ENCODE peak calls at places on chromosome 4, in four cellular contexts. W, V, G and R are unnamed samples.

GRCh38 chr4:152310223-152310622 is 225.7 kb downstream of the FBXW7 start:
- DNase-seq in V (peak), W (no peak), G (no peak), R (peak)

GRCh38 chr4:124337874-124338273 is 374.7 kb downstream of the ANKRD50 start:
- DNase-seq in G (no peak), V (no peak), W (no peak), R (no peak)

GRCh38 chr4:155026715-155027114 is 181.7 kb upstream of the NPY2R start:
- DNase-seq in V (no peak), W (no peak), G (no peak), R (no peak)

GRCh38 chr4:103996637-103997036 is 276.9 kb upstream of the TACR3 start:
- DNase-seq in W (peak), G (no peak), V (peak), R (no peak)

GRCh38 chr4:8283631-8284121 is 14.1 kb downstream of the HTRA3 start:
- DNase-seq in G (no peak), V (no peak), W (peak), R (no peak)

GRCh38 chr4:16530688-16531635 is 304.7 kb upstream of the TAPT1 start:
- DNase-seq in G (no peak), V (no peak), W (no peak), R (peak)

GRCh38 chr4:113878718-113879117 is 100.7 kb downstream of the ARSJ start:
- DNase-seq in W (peak), V (peak), G (no peak), R (peak)

GRCh38 chr4:73451404-73451803 is 15.4 kb downstream of the AFP start:
- DNase-seq in G (no peak), V (no peak), W (peak), R (peak)

GRCh38 chr4:80448056-80448455 is 112.5 kb downstream of the CFAP299 start:
- DNase-seq in W (no peak), V (no peak), G (no peak), R (no peak)

GRCh38 chr4:29540439-29541102 is 1179.6 kb upstream of the PCDH7 start:
- DNase-seq in V (no peak), G (no peak), W (no peak), R (no peak)

GRCh38 chr4:181958435-181958834 is 284.8 kb upstream of the TENM3 start:
- DNase-seq in G (no peak), V (no peak), W (no peak), R (no peak)

GRCh38 chr4:153634737-153635353 is 49.2 kb upstream of the TLR2 start:
- DNase-seq in V (no peak), G (no peak), W (peak), R (no peak)

GRCh38 chr4:128155231-128155855 is 94.2 kb downstream of the LARP1B start:
- DNase-seq in V (no peak), G (no peak), W (no peak), R (no peak)

GRCh38 chr4:95018845-95019244 is 261.1 kb downstream of the BMPR1B start:
- DNase-seq in V (no peak), G (no peak), W (no peak), R (no peak)

GRCh38 chr4:16227462-16227868 is 1.2 kb upstream of the TAPT1 start:
- DNase-seq in G (peak), V (no peak), W (no peak), R (no peak)

GRCh38 chr4:99664703-99665102 is 7.1 kb upstream of the C4orf54 start:
- DNase-seq in V (no peak), W (no peak), G (no peak), R (no peak)

GRCh38 chr4:40908297-40908696 is 158.5 kb downstream of the NSUN7 start:
- DNase-seq in V (peak), G (no peak), W (peak), R (no peak)

GRCh38 chr4:138256608-138257007 is 14.5 kb upstream of the SLC7A11 start:
- DNase-seq in G (no peak), V (no peak), W (no peak), R (no peak)

GRCh38 chr4:54971474-54971950 is 153.9 kb downstream of the KDR start:
- DNase-seq in G (no peak), V (peak), W (peak), R (peak)

GRCh38 chr4:153520871-153521329 is 54.7 kb downstream of the TMEM131L start:
- DNase-seq in W (no peak), V (no peak), G (no peak), R (no peak)

GRCh38 chr4:105074097-105074496 is 72.6 kb upstream of the TET2 start:
- DNase-seq in G (no peak), V (no peak), W (no peak), R (no peak)

GRCh38 chr4:134024251-134024650 is 177.3 kb downstream of the PABPC4L start:
- DNase-seq in G (no peak), W (peak), V (peak), R (peak)

GRCh38 chr4:142091691-142092182 is 455.4 kb downstream of the IL15 start:
- DNase-seq in V (peak), W (no peak), G (no peak), R (peak)

GRCh38 chr4:183765121-183765990 is 106.3 kb downstream of the TRAPPC11 start:
- DNase-seq in W (peak), G (no peak), V (no peak), R (no peak)

GRCh38 chr4:110681381-110681780 is 58.5 kb upstream of the PITX2 start:
- DNase-seq in V (no peak), G (no peak), W (no peak), R (peak)

GRCh38 chr4:3384771-3385701 is 56.7 kb upstream of the HGFAC start:
- DNase-seq in V (peak), W (no peak), G (no peak), R (no peak)

GRCh38 chr4:87965501-87965975 is 10.0 kb upstream of the SPP1 start:
- DNase-seq in G (no peak), W (peak), V (no peak), R (no peak)

GRCh38 chr4:25667931-25668557 is 12.4 kb downstream of the SLC34A2 start:
- DNase-seq in V (no peak), G (no peak), W (no peak), R (peak)

GRCh38 chr4:153513596-153513995 is 47.4 kb downstream of the TMEM131L start:
- DNase-seq in W (no peak), V (no peak), G (no peak), R (peak)

GRCh38 chr4:30716671-30717207 is 3.4 kb upstream of the PCDH7 start:
- DNase-seq in G (no peak), V (no peak), W (no peak), R (no peak)

GRCh38 chr4:11152684-11153083 is 276.0 kb downstream of the HS3ST1 start:
- DNase-seq in V (no peak), W (no peak), G (no peak), R (no peak)

GRCh38 chr4:120870279-120870673 is 52.2 kb downstream of the PRDM5 start:
- DNase-seq in G (no peak), V (no peak), W (peak), R (no peak)

GRCh38 chr4:109873791-109874514 is 26.0 kb downstream of the LRIT3 start:
- DNase-seq in G (no peak), W (no peak), V (peak), R (no peak)

GRCh38 chr4:59571805-59572430 is 1628.2 kb upstream of the ADGRL3 start:
- DNase-seq in V (no peak), W (no peak), G (no peak), R (no peak)

GRCh38 chr4:54423066-54423465 is 194.0 kb downstream of the PDGFRA start:
- DNase-seq in V (peak), G (no peak), W (no peak), R (no peak)

GRCh38 chr4:118224239-118224829 is 128.5 kb downstream of the PRSS12 start:
- DNase-seq in W (peak), V (peak), G (no peak), R (no peak)